ENCODE peak calls at places on chromosome 16, in five cellular contexts. One of them, this sample, is unnamed.
A peak's percentile ranks its signal among the peaks of the same experiment; 100 is the strongest.

GRCh38 chr16:84785843-84786538 is 33.8 kb upstream of the CRISPLD2 start:
- DNase-seq in lower leg skin: no peak
- DNase-seq in iris pigment epithelial cell: peak; percentile 77
- DNase-seq in AG04450: no peak
- DNase-seq in glomerular endothelial cell: no peak
- DNase-seq in this sample: no peak

GRCh38 chr16:87933140-87933495 is 3.2 kb downstream of the CA5A start:
- DNase-seq in glomerular endothelial cell: no peak
- DNase-seq in iris pigment epithelial cell: no peak
- DNase-seq in lower leg skin: no peak
- DNase-seq in AG04450: no peak
- DNase-seq in this sample: no peak

GRCh38 chr16:64712027-64712426 is 409.8 kb downstream of the CDH11 start:
- DNase-seq in lower leg skin: no peak
- DNase-seq in iris pigment epithelial cell: no peak
- DNase-seq in AG04450: no peak
- DNase-seq in glomerular endothelial cell: no peak
- DNase-seq in this sample: no peak

GRCh38 chr16:11612110-11612981 is 25.6 kb upstream of the LITAF start:
- DNase-seq in iris pigment epithelial cell: peak; percentile 45
- DNase-seq in lower leg skin: no peak
- DNase-seq in AG04450: no peak
- DNase-seq in glomerular endothelial cell: no peak
- DNase-seq in this sample: no peak

GRCh38 chr16:66274335-66275110 is 92.0 kb upstream of the CDH5 start:
- DNase-seq in iris pigment epithelial cell: peak; percentile 61
- DNase-seq in glomerular endothelial cell: peak; percentile 7
- DNase-seq in AG04450: no peak
- DNase-seq in lower leg skin: no peak
- DNase-seq in this sample: no peak

GRCh38 chr16:4140652-4141051 is 24.4 kb upstream of the ADCY9 start:
- DNase-seq in iris pigment epithelial cell: peak; percentile 71
- DNase-seq in AG04450: peak; percentile 21
- DNase-seq in glomerular endothelial cell: no peak
- DNase-seq in lower leg skin: peak; percentile 27
- DNase-seq in this sample: no peak

GRCh38 chr16:18809165-18809564 is 7.8 kb upstream of the ARL6IP1 start:
- DNase-seq in iris pigment epithelial cell: no peak
- DNase-seq in lower leg skin: no peak
- DNase-seq in AG04450: no peak
- DNase-seq in glomerular endothelial cell: no peak
- DNase-seq in this sample: no peak

GRCh38 chr16:62190426-62190825 is 154.2 kb upstream of the CDH8 start:
- DNase-seq in lower leg skin: no peak
- DNase-seq in iris pigment epithelial cell: peak; percentile 0
- DNase-seq in glomerular endothelial cell: no peak
- DNase-seq in AG04450: no peak
- DNase-seq in this sample: no peak

GRCh38 chr16:12324152-12324551 is 347.6 kb downstream of the SNX29 start:
- DNase-seq in lower leg skin: no peak
- DNase-seq in AG04450: no peak
- DNase-seq in glomerular endothelial cell: no peak
- DNase-seq in iris pigment epithelial cell: no peak
- DNase-seq in this sample: no peak

GRCh38 chr16:2511128-2511785 is 2.5 kb upstream of the ATP6V0C start:
- DNase-seq in iris pigment epithelial cell: peak; percentile 68
- DNase-seq in AG04450: peak; percentile 20
- DNase-seq in glomerular endothelial cell: no peak
- DNase-seq in lower leg skin: no peak
- DNase-seq in this sample: peak; percentile 61

GRCh38 chr16:12348733-12349704 is 372.5 kb downstream of the SNX29 start:
- DNase-seq in iris pigment epithelial cell: no peak
- DNase-seq in glomerular endothelial cell: no peak
- DNase-seq in AG04450: no peak
- DNase-seq in lower leg skin: no peak
- DNase-seq in this sample: no peak

GRCh38 chr16:3510410-3510809 is 9.6 kb downstream of the CLUAP1 start:
- DNase-seq in lower leg skin: no peak
- DNase-seq in AG04450: no peak
- DNase-seq in glomerular endothelial cell: no peak
- DNase-seq in iris pigment epithelial cell: no peak
- DNase-seq in this sample: no peak

GRCh38 chr16:47197536-47198179 is 53.9 kb upstream of the NETO2 start:
- DNase-seq in AG04450: no peak
- DNase-seq in lower leg skin: no peak
- DNase-seq in iris pigment epithelial cell: peak; percentile 74
- DNase-seq in glomerular endothelial cell: no peak
- DNase-seq in this sample: no peak

GRCh38 chr16:77674888-77675287 is 47.4 kb upstream of the NUDT7 start:
- DNase-seq in AG04450: peak; percentile 56
- DNase-seq in lower leg skin: no peak
- DNase-seq in glomerular endothelial cell: no peak
- DNase-seq in iris pigment epithelial cell: peak; percentile 94
- DNase-seq in this sample: peak; percentile 20

GRCh38 chr16:17318200-17318599 is 152.6 kb downstream of the XYLT1 start:
- DNase-seq in AG04450: no peak
- DNase-seq in iris pigment epithelial cell: no peak
- DNase-seq in glomerular endothelial cell: no peak
- DNase-seq in lower leg skin: no peak
- DNase-seq in this sample: no peak

GRCh38 chr16:81491522-81492188 is 47.0 kb downstream of the CMIP start:
- DNase-seq in lower leg skin: no peak
- DNase-seq in AG04450: no peak
- DNase-seq in glomerular endothelial cell: no peak
- DNase-seq in iris pigment epithelial cell: no peak
- DNase-seq in this sample: no peak

GRCh38 chr16:4298761-4299522 is 16.9 kb upstream of the GLIS2 start:
- DNase-seq in glomerular endothelial cell: no peak
- DNase-seq in lower leg skin: peak; percentile 68
- DNase-seq in iris pigment epithelial cell: peak; percentile 90
- DNase-seq in AG04450: peak; percentile 86
- DNase-seq in this sample: peak; percentile 88

GRCh38 chr16:19437280-19437679 is 19.6 kb downstream of the TMC5 start:
- DNase-seq in glomerular endothelial cell: no peak
- DNase-seq in lower leg skin: no peak
- DNase-seq in AG04450: no peak
- DNase-seq in iris pigment epithelial cell: no peak
- DNase-seq in this sample: no peak